ENCODE peak calls at places on chromosomes 11 and 22, in six cellular contexts. D is HepG2, U is stomach, M is A549, P is SK-N-SH, G is tibial nerve. C is an unnamed sample.

GRCh38 chr11:107050126-107050525 is 31.9 kb upstream of the GUCY1A2 start:
- DNase-seq in P (no peak), U (no peak), G (no peak), M (no peak), D (no peak), C (no peak)

GRCh38 chr11:82992219-82992618 is 79.5 kb downstream of the RAB30 start:
- DNase-seq in D (no peak), U (no peak), P (no peak), G (no peak), M (no peak), C (no peak)

GRCh38 chr22:36532466-36532865 is 3.5 kb upstream of the EIF3D start:
- DNase-seq in M (no peak), P (no peak), G (no peak), D (no peak), U (no peak), C (no peak)

GRCh38 chr11:114615448-114616361 is 20.1 kb upstream of the NXPE4 start:
- DNase-seq in D (no peak), G (no peak), U (no peak), M (no peak), P (no peak), C (no peak)

GRCh38 chr11:118911880-118912741 is 13.6 kb downstream of the BCL9L start:
- DNase-seq in D (peak), U (no peak), G (peak), P (no peak), M (no peak), C (peak)

GRCh38 chr11:78633516-78634310 is 59.0 kb upstream of the NARS2 start:
- DNase-seq in M (no peak), P (no peak), D (no peak), G (no peak), U (no peak), C (no peak)

GRCh38 chr11:95182397-95182796 is 48.6 kb downstream of the SESN3 start:
- DNase-seq in U (no peak), D (no peak), M (no peak), P (no peak), G (no peak), C (no peak)

GRCh38 chr11:21634491-21634890 is 558.4 kb upstream of the ANO5 start:
- DNase-seq in U (no peak), M (no peak), G (no peak), P (peak), D (no peak), C (no peak)

GRCh38 chr22:39097098-39098020 is at the start of gene APOBEC3H:
- DNase-seq in M (no peak), P (no peak), G (no peak), D (no peak), U (no peak), C (no peak)

GRCh38 chr22:24233816-24234215 is 11.1 kb downstream of the GGT5 start:
- DNase-seq in P (peak), D (no peak), M (no peak), U (no peak), G (no peak), C (no peak)

GRCh38 chr11:57301711-57302423 is 22.9 kb downstream of the TNKS1BP1 start:
- DNase-seq in P (peak), U (no peak), G (no peak), D (no peak), M (no peak), C (no peak)

GRCh38 chr11:15562230-15562629 is 447.5 kb downstream of the INSC start:
- DNase-seq in D (no peak), U (no peak), M (no peak), P (no peak), G (no peak), C (no peak)

GRCh38 chr22:20456722-20457076 is 19.1 kb upstream of the SCARF2 start:
- DNase-seq in U (no peak), D (no peak), M (no peak), G (no peak), P (no peak), C (no peak)

GRCh38 chr11:68331338-68331947 is 19.1 kb downstream of the LRP5 start:
- DNase-seq in G (no peak), M (no peak), U (no peak), D (peak), P (no peak), C (no peak)

GRCh38 chr11:9717040-9717357 is 53.1 kb downstream of the SWAP70 start:
- DNase-seq in D (no peak), M (no peak), U (no peak), P (no peak), G (no peak), C (no peak)

GRCh38 chr11:1167256-1167655 is 9.5 kb downstream of the MUC5AC start:
- DNase-seq in U (no peak), M (no peak), D (no peak), G (no peak), P (no peak), C (no peak)

GRCh38 chr11:119684361-119685072 is 44.5 kb downstream of the NECTIN1 start:
- DNase-seq in P (peak), D (peak), M (peak), U (no peak), G (no peak), C (no peak)

GRCh38 chr22:43440103-43440387 is 28.2 kb downstream of the MPPED1 start:
- DNase-seq in U (no peak), G (no peak), P (no peak), D (no peak), M (no peak), C (no peak)

GRCh38 chr11:748007-748359 is 719 bp downstream of the TALDO1 start:
- DNase-seq in M (no peak), G (no peak), D (no peak), U (no peak), P (peak), C (no peak)

GRCh38 chr11:76334826-76335389 is 46.0 kb downstream of the THAP12 start:
- DNase-seq in M (no peak), P (no peak), D (no peak), G (no peak), U (no peak), C (no peak)

GRCh38 chr11:35598254-35599125 is 19.8 kb upstream of the FJX1 start:
- DNase-seq in U (no peak), M (no peak), G (no peak), D (no peak), P (no peak), C (no peak)

GRCh38 chr11:124759268-124760204 is 2.6 kb downstream of the ESAM start:
- DNase-seq in U (no peak), D (no peak), P (peak), M (no peak), G (no peak), C (no peak)

GRCh38 chr11:13405220-13405619 is 57.8 kb downstream of the BTBD10 start:
- DNase-seq in D (no peak), M (no peak), G (no peak), P (no peak), U (no peak), C (no peak)

GRCh38 chr11:93198221-93198650 is 445 bp upstream of the SLC36A4 start:
- DNase-seq in P (no peak), D (no peak), U (no peak), G (no peak), M (no peak), C (no peak)

GRCh38 chr11:47523491-47524199 is 29.3 kb downstream of the CELF1 start:
- DNase-seq in U (no peak), P (no peak), G (peak), M (peak), D (peak), C (peak)

GRCh38 chr11:66068923-66069714 is 953 bp upstream of the PACS1 start:
- DNase-seq in D (peak), G (no peak), U (peak), M (peak), P (peak), C (peak)

GRCh38 chr22:43473441-43473840 is 61.6 kb downstream of the MPPED1 start:
- DNase-seq in D (no peak), P (no peak), M (no peak), G (no peak), U (no peak), C (no peak)

GRCh38 chr11:12157241-12157661 is 46.9 kb downstream of the MICAL2 start:
- DNase-seq in M (no peak), U (no peak), G (no peak), P (no peak), D (no peak), C (no peak)

GRCh38 chr11:131888230-131888826 is 517.9 kb downstream of the NTM start:
- DNase-seq in D (no peak), U (no peak), G (no peak), P (no peak), M (no peak), C (no peak)

GRCh38 chr11:61411589-61411988 is 18.2 kb downstream of the CPSF7 start:
- DNase-seq in U (no peak), G (no peak), M (no peak), P (no peak), D (no peak), C (no peak)

GRCh38 chr11:61415381-61415780 is 14.4 kb downstream of the CPSF7 start:
- DNase-seq in M (no peak), G (no peak), P (no peak), U (no peak), D (no peak), C (no peak)

GRCh38 chr11:61414547-61414946 is 15.2 kb downstream of the CPSF7 start:
- DNase-seq in U (no peak), G (no peak), M (no peak), D (no peak), P (no peak), C (no peak)

GRCh38 chr11:61417670-61418069 is 12.1 kb downstream of the CPSF7 start:
- DNase-seq in G (no peak), M (no peak), P (no peak), D (peak), U (no peak), C (no peak)

DNA sequence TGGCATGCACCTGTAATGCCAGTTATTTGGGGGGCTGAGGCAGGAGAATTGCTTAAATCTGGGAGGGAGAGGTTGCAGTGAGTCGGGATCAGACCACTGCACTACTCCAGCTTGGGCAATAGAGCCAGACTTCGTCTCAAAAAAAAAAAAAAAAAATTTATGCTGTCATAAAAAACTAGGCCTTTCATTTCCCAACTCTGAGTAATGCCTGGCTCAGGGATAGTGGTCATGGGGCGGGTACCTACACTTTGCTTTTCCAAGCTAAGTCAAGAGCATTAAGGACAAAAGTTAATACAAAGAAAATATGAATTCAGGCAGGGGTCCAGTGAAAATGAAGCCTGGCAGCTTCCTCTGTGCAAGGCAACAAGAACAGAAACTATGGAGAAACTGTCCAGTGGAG is 16.3 kb downstream of the CPSF7 start:
- DNase-seq in G (no peak), P (no peak), U (no peak), M (no peak), D (no peak), C (no peak)
- TF ChIP-seq CTCF in G (no peak), P (no peak), U (no peak), M (no peak), D (no peak), C (no peak)

DNA sequence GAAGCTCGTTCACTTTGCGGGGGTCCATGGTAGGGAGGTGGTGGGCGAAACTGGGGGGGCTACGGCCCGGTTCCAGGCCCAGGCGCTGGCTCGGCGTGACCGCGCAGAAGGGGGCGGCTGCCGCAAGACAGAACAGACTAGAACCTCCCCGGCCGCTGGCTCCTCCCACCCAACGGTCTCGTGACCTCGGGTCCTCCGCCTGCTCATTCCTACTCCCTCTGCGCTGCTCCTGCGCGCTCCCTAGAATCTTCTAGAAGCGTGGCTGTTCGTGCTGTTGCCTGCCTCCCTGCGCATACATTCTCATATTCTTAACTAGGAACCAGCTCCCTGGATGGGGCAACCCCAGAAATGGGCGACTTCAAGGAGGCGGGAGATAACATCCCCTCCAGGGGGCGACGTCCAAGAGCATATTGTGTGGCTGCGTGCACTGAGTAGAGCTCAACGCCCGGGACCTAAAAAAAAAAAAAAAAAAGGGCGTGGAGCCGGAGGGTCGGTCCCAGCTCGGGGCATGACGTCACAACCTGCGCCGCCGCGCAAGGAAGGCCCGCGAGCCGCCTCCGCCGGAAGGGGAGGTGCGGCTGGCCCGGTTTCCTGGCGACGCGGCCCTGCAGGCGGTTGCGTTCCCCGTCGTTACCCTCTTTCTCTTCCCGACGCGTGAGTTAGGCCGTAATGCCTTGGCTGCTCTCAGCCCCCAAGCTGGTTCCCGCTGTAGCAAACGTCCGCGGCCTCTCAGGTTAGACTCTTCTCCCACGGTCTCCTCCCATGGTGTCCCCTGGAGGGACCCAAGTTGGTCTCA is at the start of the genes ST13 and XPNPEP3:
- DNase-seq in U (peak), M (peak), G (peak), P (peak), D (peak), C (peak)
- TF ChIP-seq EP300 in U (no peak), M (no peak), G (peak), P (no peak), D (no peak), C (no peak)

GRCh38 chr11:8685306-8685705 is 2.7 kb downstream of the RPL27A start:
- DNase-seq in U (no peak), M (no peak), P (no peak), G (no peak), D (no peak), C (no peak)

GRCh38 chr11:8684600-8685290 is 2.2 kb downstream of the RPL27A start:
- DNase-seq in D (no peak), M (no peak), G (no peak), U (no peak), P (no peak), C (no peak)

GRCh38 chr11:8685820-8686219 is 3.2 kb downstream of the RPL27A start:
- DNase-seq in P (no peak), U (no peak), D (no peak), M (no peak), G (no peak), C (no peak)

GRCh38 chr11:8688414-8689362 is 6.1 kb downstream of the RPL27A start:
- DNase-seq in U (peak), M (peak), P (peak), G (peak), D (peak), C (peak)

GRCh38 chr11:8686325-8686724 is 3.7 kb downstream of the RPL27A start:
- DNase-seq in U (no peak), P (no peak), G (no peak), M (no peak), D (no peak), C (no peak)
- H3K4me3 ChIP-seq in U (no peak), P (no peak), G (no peak), M (no peak), D (no peak), C (no peak)

GRCh38 chr11:117221775-117222517 is 9.9 kb downstream of the PCSK7 start:
- DNase-seq in D (no peak), U (peak), P (no peak), G (peak), M (no peak), C (peak)
- TF ChIP-seq CTCF in D (no peak), U (no peak), P (no peak), G (no peak), M (no peak), C (no peak)

C was measured in ovary.